ENCODE peak calls at places on chromosomes 16 and 17, in five cellular contexts. F, Q, Z, U and X are unnamed samples.

GRCh38 chr16:10820546-10820945 is 2.0 kb upstream of the TVP23A start:
- DNase-seq in F (no peak), Q (no peak), Z (no peak), U (no peak), X (no peak)

GRCh38 chr16:84775262-84775810 is 44.4 kb upstream of the CRISPLD2 start:
- DNase-seq in F (no peak), Q (no peak), Z (no peak), U (no peak), X (no peak)

GRCh38 chr16:9755076-9755475 is 427.2 kb downstream of the GRIN2A start:
- DNase-seq in F (no peak), Q (no peak), Z (no peak), U (no peak), X (no peak)

GRCh38 chr17:27569257-27569722 is 61.7 kb upstream of the LGALS9 start:
- DNase-seq in F (no peak), Q (no peak), Z (peak; percentile 63), U (no peak), X (peak; percentile 69)

GRCh38 chr16:55559233-55559632 is 7.3 kb upstream of the CAPNS2 start:
- DNase-seq in F (no peak), Q (no peak), Z (peak; percentile 10), U (no peak), X (no peak)

GRCh38 chr16:76396977-76397376 is 119.8 kb downstream of the CNTNAP4 start:
- DNase-seq in F (no peak), Q (no peak), Z (peak; percentile 7), U (no peak), X (no peak)

GRCh38 chr16:70703835-70704381 is 18.1 kb upstream of the MTSS2 start:
- DNase-seq in F (no peak), Q (no peak), Z (no peak), U (no peak), X (no peak)

GRCh38 chr16:87080571-87081167 is 236.5 kb downstream of the C16orf95 start:
- DNase-seq in F (no peak), Q (no peak), Z (no peak), U (no peak), X (no peak)

GRCh38 chr17:8900626-8901585 is 33.4 kb upstream of the PIK3R6 start:
- DNase-seq in F (no peak), Q (no peak), Z (no peak), U (no peak), X (no peak)

GRCh38 chr17:83135692-83136091 is 56.3 kb downstream of the METRNL start:
- DNase-seq in F (no peak), Q (no peak), Z (no peak), U (peak; percentile 8), X (no peak)

GRCh38 chr16:2529961-2530628 is 1.1 kb downstream of the CEMP1 start:
- DNase-seq in F (no peak), Q (no peak), Z (no peak), U (no peak), X (no peak)

GRCh38 chr17:78668847-78669246 is 91.7 kb upstream of the DNAH17 start:
- DNase-seq in F (no peak), Q (no peak), Z (no peak), U (no peak), X (no peak)

GRCh38 chr16:75107505-75107904 is 9.1 kb downstream of the LDHD start:
- DNase-seq in F (no peak), Q (no peak), Z (no peak), U (no peak), X (no peak)

GRCh38 chr16:23302045-23302956 is at the start of gene SCNN1B:
- DNase-seq in F (no peak), Q (peak; percentile 21), Z (no peak), U (no peak), X (no peak)

GRCh38 chr17:47686276-47686635 is 7.7 kb upstream of the TBKBP1 start:
- DNase-seq in F (no peak), Q (no peak), Z (no peak), U (no peak), X (no peak)

GRCh38 chr16:2436110-2436509 is 6.9 kb downstream of the CCNF start:
- DNase-seq in F (no peak), Q (no peak), Z (no peak), U (no peak), X (no peak)

GRCh38 chr17:8753976-8754440 is 4.3 kb downstream of the SPDYE4 start:
- DNase-seq in F (no peak), Q (no peak), Z (peak; percentile 55), U (no peak), X (no peak)

GRCh38 chr17:22273308-22273707 is 581.0 kb downstream of the KCNJ18 start:
- DNase-seq in F (no peak), Q (no peak), Z (no peak), U (no peak), X (no peak)

GRCh38 chr16:49597796-49598195 is 224.2 kb downstream of the C16orf78 start:
- DNase-seq in F (no peak), Q (no peak), Z (no peak), U (no peak), X (no peak)

GRCh38 chr16:35185366-35186044 is 1726.1 kb downstream of the TP53TG3F start:
- DNase-seq in F (no peak), Q (no peak), Z (no peak), U (no peak), X (no peak)

GRCh38 chr17:45756266-45756989 is 27.7 kb upstream of the CRHR1 start:
- DNase-seq in F (no peak), Q (no peak), Z (no peak), U (no peak), X (no peak)

GRCh38 chr16:57146735-57147134 is 39.1 kb downstream of the PSME3IP1 start:
- DNase-seq in F (no peak), Q (no peak), Z (no peak), U (no peak), X (no peak)

GRCh38 chr17:49861150-49861884 is 13.4 kb upstream of the TAC4 start:
- DNase-seq in F (no peak), Q (no peak), Z (peak; percentile 84), U (no peak), X (peak; percentile 57)

GRCh38 chr17:57699751-57700186 is 45.3 kb downstream of the CCDC182 start:
- DNase-seq in F (no peak), Q (no peak), Z (no peak), U (no peak), X (no peak)

GRCh38 chr17:37519241-37519985 is 29.7 kb downstream of the DUSP14 start:
- DNase-seq in F (no peak), Q (no peak), Z (no peak), U (no peak), X (no peak)

GRCh38 chr16:70662991-70663523 is 16.7 kb downstream of the IL34 start:
- DNase-seq in F (no peak), Q (no peak), Z (no peak), U (no peak), X (no peak)

GRCh38 chr17:72107100-72107499 is 13.7 kb upstream of the SOX9 start:
- DNase-seq in F (no peak), Q (no peak), Z (no peak), U (no peak), X (no peak)

GRCh38 chr16:19017179-19017578 is 33.4 kb downstream of the TMC7 start:
- DNase-seq in F (no peak), Q (no peak), Z (no peak), U (no peak), X (no peak)

GRCh38 chr17:39486242-39486641 is 25.0 kb downstream of the CDK12 start:
- DNase-seq in F (no peak), Q (no peak), Z (peak; percentile 5), U (no peak), X (no peak)

GRCh38 chr16:30986129-30986991 is 1.4 kb downstream of the HSD3B7 start:
- DNase-seq in F (no peak), Q (no peak), Z (no peak), U (no peak), X (no peak)
- H3K4me3 ChIP-seq in F (peak overlapping the region; percentile 72), Q (no peak overlapping the region), Z (no peak overlapping the region), U (no peak overlapping the region), X (no peak overlapping the region)

DNA sequence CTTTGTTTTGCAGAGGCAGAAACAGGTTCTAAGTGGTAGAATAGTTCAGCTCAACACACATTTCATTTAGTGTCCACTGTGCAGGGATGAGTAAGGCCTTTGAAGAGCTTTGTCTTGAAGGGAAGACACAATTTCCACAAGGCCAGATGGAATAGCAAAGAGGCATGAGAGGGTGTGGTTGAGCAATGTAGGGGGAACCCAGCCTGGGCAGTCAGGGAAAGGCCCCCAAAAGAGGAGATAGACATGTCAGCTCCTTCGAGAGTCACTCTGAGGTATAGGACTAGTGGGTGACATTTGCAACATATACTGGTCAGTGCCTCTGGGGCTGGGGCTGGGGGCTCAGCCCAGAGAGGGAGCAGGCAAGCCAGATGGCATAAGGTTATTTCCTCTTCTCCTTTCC is 7.0 kb downstream of the ALKBH5 start:
- DNase-seq in F (no peak), Q (no peak), Z (no peak), U (no peak), X (no peak)
- H3K4me1 ChIP-seq in F (peaks cover 100% of the 10 kb centered on the region), Q (peaks cover 78% of the 10 kb centered on the region), Z (peaks cover 50% of the 10 kb centered on the region), U (peaks cover 12% of the 10 kb centered on the region), X (peaks cover 73% of the 10 kb centered on the region)

GRCh38 chr16:24820522-24820921 is 25.2 kb upstream of the SLC5A11 start:
- DNase-seq in F (no peak), Q (no peak), Z (no peak), U (no peak), X (no peak)
- H3K27me3 ChIP-seq in F (no peaks in the 10 kb centered on the region), Q (no peaks in the 10 kb centered on the region), Z (no peaks in the 10 kb centered on the region), U (no peaks in the 10 kb centered on the region), X (no peaks in the 10 kb centered on the region)

DNA sequence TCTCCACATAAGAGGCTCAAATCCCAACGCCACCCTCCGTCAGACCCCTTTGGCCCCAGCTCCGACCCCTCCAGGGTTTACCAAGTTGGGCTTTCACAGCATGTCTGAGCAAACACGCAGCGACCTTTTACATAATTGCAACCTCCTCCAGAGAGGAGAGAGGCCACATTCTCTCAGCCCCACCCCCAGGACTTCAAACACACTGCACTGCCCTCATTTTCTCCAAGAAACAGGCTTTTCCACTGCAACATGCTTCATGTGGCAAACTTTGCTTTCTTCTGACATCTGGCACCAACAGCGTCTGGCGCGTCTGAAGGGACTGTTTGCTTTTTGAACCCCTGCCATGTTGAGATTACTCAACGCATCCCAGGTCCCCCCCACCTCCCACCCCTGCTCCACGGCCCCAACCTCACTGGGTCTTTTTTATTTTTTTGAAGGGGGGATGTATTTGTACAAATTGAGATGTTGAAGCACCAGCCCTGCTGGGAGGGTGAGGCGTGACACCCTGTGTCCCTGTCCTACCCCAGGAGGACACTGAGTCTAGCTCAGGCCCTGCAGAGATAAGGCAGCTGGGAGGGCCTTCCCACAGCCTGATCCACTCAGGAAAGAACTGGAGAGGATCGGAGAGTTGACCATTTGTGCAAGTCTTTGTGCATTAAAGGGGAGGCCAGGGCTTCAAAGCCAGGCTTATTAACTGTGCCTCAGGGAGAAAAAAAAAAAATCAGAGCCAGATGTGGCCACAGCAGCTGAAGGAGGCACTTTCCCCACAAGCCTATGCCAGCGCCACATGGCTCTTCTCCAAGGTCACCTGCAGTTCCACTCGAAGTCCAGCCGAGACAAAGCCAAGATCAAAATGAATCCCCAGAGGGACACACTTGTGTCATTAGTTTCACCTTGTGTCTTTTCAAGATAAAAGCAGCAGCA is 29.7 kb downstream of the AXIN2 start:
- DNase-seq in F (peak; percentile 60), Q (peak; percentile 56), Z (peak; percentile 76), U (peak; percentile 80), X (no peak)
- H3K4me3 ChIP-seq in F (peak overlapping the region; percentile 19), Q (no peak overlapping the region), Z (no peak overlapping the region), U (no peak overlapping the region), X (no peak overlapping the region)

DNA sequence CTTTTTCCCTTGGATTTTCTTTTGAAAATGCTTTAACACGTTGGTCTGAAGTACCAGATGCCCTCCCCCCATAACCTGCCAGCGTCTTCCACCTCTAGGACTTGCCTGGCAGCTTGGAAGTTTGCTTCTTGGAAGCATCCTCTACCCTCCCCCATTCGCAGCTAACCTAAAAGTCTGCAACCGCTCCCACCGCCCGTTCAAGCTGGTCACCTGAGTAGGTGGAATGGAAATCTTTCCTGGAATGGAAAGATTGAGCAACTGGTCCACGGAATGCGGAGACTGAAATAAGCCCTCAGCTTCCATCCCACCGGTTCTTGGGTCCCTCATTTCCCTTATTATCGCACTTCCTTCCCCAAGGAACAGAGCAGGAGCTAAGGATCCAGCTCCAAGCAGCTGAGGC is 31.4 kb downstream of the HS3ST3B1 start:
- DNase-seq in F (no peak), Q (no peak), Z (no peak), U (no peak), X (no peak)
- H3K4me1 ChIP-seq in F (peaks cover 23% of the 10 kb centered on the region), Q (no peaks in the 10 kb centered on the region), Z (peaks cover 3% of the 10 kb centered on the region), U (no peaks in the 10 kb centered on the region), X (peaks cover 71% of the 10 kb centered on the region)